ENCODE peak calls at places on chromosomes 13 and 19, in nine cellular contexts. C is keratinocyte; A is left ventricle myocardium inferior; X is CD4-positive, alpha-beta T cell; B is body of pancreas; Z is thoracic aorta; K is GM23248; N is uterus; L is HCT116. M is an unnamed sample.

GRCh38 chr19:30445385-30445784 is 73.2 kb downstream of the ZNF536 start:
- DNase-seq in Z (no peak), N (no peak), X (no peak), L (no peak), K (no peak), A (no peak), B (no peak), C (no peak), M (no peak)

GRCh38 chr13:73429691-73430090 is 370.9 kb downstream of the KLF5 start:
- DNase-seq in Z (no peak), L (peak; percentile 52), N (no peak), K (peak; percentile 42), C (no peak), X (no peak), A (no peak), B (no peak), M (no peak)

GRCh38 chr13:48790199-48790598 is 136.5 kb downstream of the CYSLTR2 start:
- DNase-seq in B (no peak), L (no peak), A (no peak), N (no peak), Z (no peak), C (no peak), K (no peak), X (no peak), M (no peak)

GRCh38 chr19:2157452-2157851 is 6.1 kb upstream of the AP3D1 start:
- DNase-seq in C (no peak), N (no peak), K (no peak), A (no peak), X (no peak), B (no peak), Z (no peak), L (no peak), M (no peak)

GRCh38 chr13:43303040-43303729 is 279.8 kb downstream of the DNAJC15 start:
- DNase-seq in X (no peak), K (peak; percentile 72), B (peak; percentile 75), C (no peak), L (no peak), N (peak; percentile 24), A (peak; percentile 54), Z (no peak), M (peak; percentile 74)

GRCh38 chr19:3368848-3369336 is 2.5 kb downstream of the NFIC start:
- DNase-seq in A (no peak), N (no peak), Z (no peak), C (no peak), K (peak; percentile 56), B (no peak), L (no peak), X (no peak), M (no peak)

GRCh38 chr13:94169783-94170513 is 309.5 kb downstream of the DCT start:
- DNase-seq in L (no peak), A (no peak), Z (peak; percentile 9), X (no peak), C (no peak), K (peak; percentile 71), N (no peak), B (no peak), M (no peak)

GRCh38 chr19:3736106-3736724 is 25.3 kb downstream of the APBA3 start:
- DNase-seq in B (no peak), Z (no peak), A (no peak), C (no peak), X (no peak), L (no peak), N (no peak), K (no peak), M (no peak)

DNA sequence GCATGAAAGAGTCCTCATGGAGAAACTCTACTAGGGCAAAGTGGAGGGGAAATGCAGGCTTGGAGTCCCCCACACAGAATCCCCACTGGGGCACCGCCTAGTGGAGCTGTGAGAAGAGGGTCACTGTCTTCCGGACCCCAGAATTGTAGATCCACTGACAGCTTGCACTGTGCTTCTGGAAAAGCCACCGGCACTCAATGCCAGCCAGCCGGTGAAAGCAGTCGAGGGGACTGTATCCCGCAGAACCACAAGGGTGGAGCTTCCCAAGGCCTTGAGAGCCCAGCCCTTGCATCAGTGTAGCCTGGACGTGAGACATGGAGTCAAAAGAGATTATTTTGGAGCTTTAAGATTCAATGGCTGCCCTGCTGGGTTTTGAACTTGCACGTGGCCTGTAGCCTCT is 47.2 kb upstream of the FAM124A start:
- DNase-seq in Z (no peak), B (no peak), L (no peak), A (no peak), X (no peak), C (no peak), K (no peak), N (no peak), M (no peak)
- H3K27me3 ChIP-seq in Z (no peaks in the 10 kb centered on the region), B (no peaks in the 10 kb centered on the region), L (peaks cover 16% of the 10 kb centered on the region), A (peaks cover 3% of the 10 kb centered on the region), X (no peaks in the 10 kb centered on the region), C (peaks cover 4% of the 10 kb centered on the region), K (peaks cover 25% of the 10 kb centered on the region), N (no peaks in the 10 kb centered on the region), M (no peaks in the 10 kb centered on the region)

GRCh38 chr19:42151735-42152134 is 19.5 kb upstream of the POU2F2 start:
- DNase-seq in X (no peak), K (no peak), Z (no peak), C (no peak), N (no peak), L (no peak), A (no peak), B (no peak), M (no peak)
- H3K27me3 ChIP-seq in X (no peaks in the 10 kb centered on the region), K (peaks cover 65% of the 10 kb centered on the region), Z (no peaks in the 10 kb centered on the region), C (peaks cover 57% of the 10 kb centered on the region), N (no peaks in the 10 kb centered on the region), L (peaks cover 31% of the 10 kb centered on the region), A (peaks cover 99% of the 10 kb centered on the region), B (no peaks in the 10 kb centered on the region), M (no peaks in the 10 kb centered on the region)

GRCh38 chr13:111919826-111920225 is 147.1 kb upstream of the SOX1 start:
- DNase-seq in C (no peak), L (no peak), B (no peak), A (no peak), Z (no peak), X (no peak), N (no peak), K (no peak), M (no peak)

GRCh38 chr13:111920932-111921705 is 145.8 kb upstream of the SOX1 start:
- DNase-seq in Z (no peak), K (no peak), A (no peak), N (no peak), B (no peak), L (no peak), X (no peak), C (no peak), M (peak; percentile 14)

GRCh38 chr13:111919286-111919685 is 147.7 kb upstream of the SOX1 start:
- DNase-seq in C (no peak), X (no peak), A (no peak), L (no peak), B (no peak), Z (no peak), N (no peak), K (no peak), M (no peak)

GRCh38 chr13:111922086-111922485 is 144.9 kb upstream of the SOX1 start:
- DNase-seq in Z (no peak), K (no peak), C (no peak), L (no peak), X (no peak), A (no peak), B (no peak), N (no peak), M (no peak)

GRCh38 chr13:111920306-111920931 is 146.5 kb upstream of the SOX1 start:
- DNase-seq in A (no peak), C (no peak), L (no peak), Z (no peak), B (no peak), N (no peak), X (no peak), K (no peak), M (no peak)
- H3K27me3 ChIP-seq in A (peaks cover 99% of the 10 kb centered on the region), C (no peaks in the 10 kb centered on the region), L (peaks cover 28% of the 10 kb centered on the region), Z (no peaks in the 10 kb centered on the region), B (no peaks in the 10 kb centered on the region), N (no peaks in the 10 kb centered on the region), X (no peaks in the 10 kb centered on the region), K (no peaks in the 10 kb centered on the region), M (no peaks in the 10 kb centered on the region)

GRCh38 chr13:42057918-42058530 is 9.6 kb downstream of the DGKH start:
- DNase-seq in B (no peak), A (no peak), N (no peak), X (no peak), Z (no peak), L (no peak), C (no peak), K (no peak), M (no peak)
- H3K27me3 ChIP-seq in B (no peaks in the 10 kb centered on the region), A (no peaks in the 10 kb centered on the region), N (no peaks in the 10 kb centered on the region), X (no peaks in the 10 kb centered on the region), Z (no peaks in the 10 kb centered on the region), L (no peaks in the 10 kb centered on the region), C (no peaks in the 10 kb centered on the region), K (no peaks in the 10 kb centered on the region), M (no peaks in the 10 kb centered on the region)

GRCh38 chr19:18229915-18230314 is 3.7 kb upstream of the PDE4C start:
- DNase-seq in C (no peak), K (no peak), B (no peak), X (no peak), L (no peak), Z (no peak), N (no peak), A (no peak), M (no peak)
- H3K27me3 ChIP-seq in C (peaks cover 39% of the 10 kb centered on the region), K (peaks cover 12% of the 10 kb centered on the region), B (peaks cover 20% of the 10 kb centered on the region), X (peaks cover 88% of the 10 kb centered on the region), L (no peaks in the 10 kb centered on the region), Z (peaks cover 15% of the 10 kb centered on the region), N (peaks cover 16% of the 10 kb centered on the region), A (peaks cover 96% of the 10 kb centered on the region), M (peaks cover 4% of the 10 kb centered on the region)

GRCh38 chr19:41748012-41748411 is 7.3 kb upstream of the CEACAM6 start:
- DNase-seq in X (no peak), A (no peak), N (no peak), B (no peak), L (no peak), K (no peak), Z (no peak), C (no peak), M (no peak)
- H3K27me3 ChIP-seq in X (peaks cover 32% of the 10 kb centered on the region), A (peaks cover 67% of the 10 kb centered on the region), N (no peaks in the 10 kb centered on the region), B (no peaks in the 10 kb centered on the region), L (peaks cover 65% of the 10 kb centered on the region), K (peaks cover 55% of the 10 kb centered on the region), Z (no peaks in the 10 kb centered on the region), C (peaks cover 21% of the 10 kb centered on the region), M (no peaks in the 10 kb centered on the region)

DNA sequence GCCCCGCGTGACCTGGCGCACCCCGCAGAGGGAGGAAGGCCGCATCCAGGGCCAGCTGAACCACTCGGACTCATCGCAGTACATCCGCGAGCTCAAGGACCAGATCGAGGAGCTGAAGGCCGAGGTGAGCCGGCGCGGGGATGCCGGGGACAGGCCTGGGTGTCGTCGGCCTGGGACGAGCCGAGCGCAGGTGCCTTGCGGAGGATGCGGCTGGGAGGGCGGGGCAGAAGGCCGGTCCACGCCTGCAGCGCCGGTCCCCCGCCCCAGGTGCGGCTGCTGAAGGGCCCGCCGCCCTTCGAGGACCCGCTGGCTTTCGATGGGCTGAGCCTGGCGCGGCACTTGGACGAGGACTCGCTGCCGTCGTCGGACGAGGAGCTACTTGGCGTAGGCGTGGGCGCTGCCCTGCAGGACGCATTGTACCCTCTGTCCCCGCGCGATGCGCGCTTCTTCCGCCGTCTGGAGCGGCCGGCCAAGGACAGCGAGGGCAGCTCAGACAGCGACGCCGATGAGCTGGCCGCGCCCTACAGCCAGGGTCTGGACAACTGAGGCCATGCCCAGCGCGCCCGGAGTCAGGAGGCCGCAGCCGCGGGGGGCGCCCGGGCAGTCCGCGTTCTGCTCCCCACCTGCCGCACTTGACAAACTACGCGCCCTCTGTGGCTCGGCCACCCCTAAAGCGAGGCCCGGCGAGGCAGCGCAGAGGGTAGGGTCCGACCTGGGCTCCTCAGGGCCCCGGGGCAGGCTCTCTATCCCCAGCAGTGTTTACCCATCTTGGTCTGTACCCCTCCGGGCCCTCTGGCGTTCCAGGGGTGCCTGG is 10.8 kb downstream of the PRR36 start:
- DNase-seq in C (no peak), K (no peak), N (no peak), X (no peak), L (no peak), B (no peak), Z (no peak), A (no peak), M (peak; percentile 40)
- H3K27me3 ChIP-seq in C (no peaks in the 10 kb centered on the region), K (no peaks in the 10 kb centered on the region), N (no peaks in the 10 kb centered on the region), X (peaks cover 30% of the 10 kb centered on the region), L (no peaks in the 10 kb centered on the region), B (no peaks in the 10 kb centered on the region), Z (no peaks in the 10 kb centered on the region), A (peaks cover 61% of the 10 kb centered on the region), M (no peaks in the 10 kb centered on the region)